ENCODE peak calls at places on chromosome 16, in ten cellular contexts. One of them, this sample, is unnamed.

GRCh38 chr16:9061358-9061813 is 30.1 kb upstream of the HAPSTR1 start:
- DNase-seq in stromal cell of bone marrow: no peak
- DNase-seq in AG09309: no peak
- DNase-seq in D341Med: no peak
- DNase-seq in ELF-1: no peak
- DNase-seq in ascending aorta: peak; percentile 68
- DNase-seq in brain microvascular endothelial cell: no peak
- DNase-seq in AML-193: peak; percentile 11
- DNase-seq in EL: no peak
- DNase-seq in NCI-H1417: peak; percentile 41
- DNase-seq in this sample: no peak

GRCh38 chr16:30903002-30903401 is 6.6 kb downstream of the CTF1 start:
- DNase-seq in stromal cell of bone marrow: no peak
- DNase-seq in AG09309: no peak
- DNase-seq in D341Med: no peak
- DNase-seq in ELF-1: no peak
- DNase-seq in ascending aorta: no peak
- DNase-seq in brain microvascular endothelial cell: no peak
- DNase-seq in AML-193: no peak
- DNase-seq in EL: no peak
- DNase-seq in NCI-H1417: no peak
- DNase-seq in this sample: no peak

GRCh38 chr16:13376174-13376573 is 474.8 kb downstream of the SHISA9 start:
- DNase-seq in stromal cell of bone marrow: no peak
- DNase-seq in AG09309: no peak
- DNase-seq in D341Med: no peak
- DNase-seq in ELF-1: no peak
- DNase-seq in ascending aorta: no peak
- DNase-seq in brain microvascular endothelial cell: no peak
- DNase-seq in AML-193: no peak
- DNase-seq in EL: no peak
- DNase-seq in NCI-H1417: no peak
- DNase-seq in this sample: no peak

GRCh38 chr16:14240216-14240843 is 169.2 kb downstream of the MRTFB start:
- DNase-seq in stromal cell of bone marrow: no peak
- DNase-seq in AG09309: no peak
- DNase-seq in D341Med: no peak
- DNase-seq in ELF-1: peak; percentile 6
- DNase-seq in ascending aorta: no peak
- DNase-seq in brain microvascular endothelial cell: no peak
- DNase-seq in AML-193: no peak
- DNase-seq in EL: no peak
- DNase-seq in NCI-H1417: no peak
- DNase-seq in this sample: no peak

GRCh38 chr16:11350531-11351335 is 5.5 kb downstream of the RMI2 start:
- DNase-seq in stromal cell of bone marrow: peak; percentile 82
- DNase-seq in AG09309: peak; percentile 90
- DNase-seq in D341Med: no peak
- DNase-seq in ELF-1: no peak
- DNase-seq in ascending aorta: no peak
- DNase-seq in brain microvascular endothelial cell: no peak
- DNase-seq in AML-193: no peak
- DNase-seq in EL: peak; percentile 75
- DNase-seq in NCI-H1417: no peak
- DNase-seq in this sample: no peak

GRCh38 chr16:9206156-9206555 is 114.7 kb downstream of the HAPSTR1 start:
- DNase-seq in stromal cell of bone marrow: no peak
- DNase-seq in AG09309: no peak
- DNase-seq in D341Med: no peak
- DNase-seq in ELF-1: no peak
- DNase-seq in ascending aorta: no peak
- DNase-seq in brain microvascular endothelial cell: no peak
- DNase-seq in AML-193: no peak
- DNase-seq in EL: no peak
- DNase-seq in NCI-H1417: peak; percentile 3
- DNase-seq in this sample: no peak

GRCh38 chr16:79931721-79932120 is 331.2 kb upstream of the MAF start:
- DNase-seq in stromal cell of bone marrow: no peak
- DNase-seq in AG09309: no peak
- DNase-seq in D341Med: no peak
- DNase-seq in ELF-1: no peak
- DNase-seq in ascending aorta: no peak
- DNase-seq in brain microvascular endothelial cell: no peak
- DNase-seq in AML-193: no peak
- DNase-seq in EL: no peak
- DNase-seq in NCI-H1417: no peak
- DNase-seq in this sample: no peak

GRCh38 chr16:67255553-67256030 is 6.8 kb downstream of the SLC9A5 start:
- DNase-seq in stromal cell of bone marrow: no peak
- DNase-seq in AG09309: no peak
- DNase-seq in D341Med: no peak
- DNase-seq in ELF-1: no peak
- DNase-seq in ascending aorta: no peak
- DNase-seq in brain microvascular endothelial cell: no peak
- DNase-seq in AML-193: no peak
- DNase-seq in EL: no peak
- DNase-seq in NCI-H1417: no peak
- DNase-seq in this sample: no peak

GRCh38 chr16:7025616-7026190 is 306.9 kb upstream of the RBFOX1 start:
- DNase-seq in stromal cell of bone marrow: no peak
- DNase-seq in AG09309: no peak
- DNase-seq in D341Med: peak; percentile 87
- DNase-seq in ELF-1: peak; percentile 94
- DNase-seq in ascending aorta: peak; percentile 66
- DNase-seq in brain microvascular endothelial cell: peak; percentile 0
- DNase-seq in AML-193: peak; percentile 24
- DNase-seq in EL: no peak
- DNase-seq in NCI-H1417: peak; percentile 51
- DNase-seq in this sample: no peak

GRCh38 chr16:82452002-82452741 is 174.6 kb upstream of the CDH13 start:
- DNase-seq in stromal cell of bone marrow: no peak
- DNase-seq in AG09309: no peak
- DNase-seq in D341Med: no peak
- DNase-seq in ELF-1: no peak
- DNase-seq in ascending aorta: no peak
- DNase-seq in brain microvascular endothelial cell: no peak
- DNase-seq in AML-193: no peak
- DNase-seq in EL: no peak
- DNase-seq in NCI-H1417: no peak
- DNase-seq in this sample: no peak

GRCh38 chr16:27366687-27367462 is 35.1 kb upstream of the IL21R start:
- DNase-seq in stromal cell of bone marrow: no peak
- DNase-seq in AG09309: no peak
- DNase-seq in D341Med: no peak
- DNase-seq in ELF-1: no peak
- DNase-seq in ascending aorta: no peak
- DNase-seq in brain microvascular endothelial cell: no peak
- DNase-seq in AML-193: no peak
- DNase-seq in EL: no peak
- DNase-seq in NCI-H1417: no peak
- DNase-seq in this sample: peak; percentile 13

GRCh38 chr16:15644306-15644961 is 1.5 kb upstream of the MARF1 start:
- DNase-seq in stromal cell of bone marrow: no peak
- DNase-seq in AG09309: peak; percentile 55
- DNase-seq in D341Med: peak; percentile 37
- DNase-seq in ELF-1: no peak
- DNase-seq in ascending aorta: no peak
- DNase-seq in brain microvascular endothelial cell: no peak
- DNase-seq in AML-193: no peak
- DNase-seq in EL: peak; percentile 60
- DNase-seq in NCI-H1417: peak; percentile 83
- DNase-seq in this sample: no peak

GRCh38 chr16:50151744-50152143 is 1.4 kb upstream of the TENT4B start:
- DNase-seq in stromal cell of bone marrow: no peak
- DNase-seq in AG09309: no peak
- DNase-seq in D341Med: no peak
- DNase-seq in ELF-1: peak; percentile 5
- DNase-seq in ascending aorta: no peak
- DNase-seq in brain microvascular endothelial cell: no peak
- DNase-seq in AML-193: no peak
- DNase-seq in EL: no peak
- DNase-seq in NCI-H1417: no peak
- DNase-seq in this sample: no peak